ENCODE peak calls at places on chromosomes 11 and 22, in five cellular contexts. M, S, N, Q and I are unnamed samples.

GRCh38 chr11:127531167-127531566 is 530.6 kb upstream of the KIRREL3 start:
- DNase-seq in M (no peak), S (no peak), N (no peak), Q (no peak), I (no peak)

GRCh38 chr22:23772315-23773246 is at the start of gene MMP11:
- DNase-seq in M (no peak), S (peak), N (peak), Q (peak), I (peak)

GRCh38 chr11:93791493-93791892 is 7.4 kb downstream of the MED17 start:
- DNase-seq in M (no peak), S (no peak), N (no peak), Q (no peak), I (no peak)

GRCh38 chr11:11426226-11426915 is 73.3 kb upstream of the CSNK2A3 start:
- DNase-seq in M (no peak), S (peak), N (no peak), Q (no peak), I (no peak)

GRCh38 chr11:13008625-13009475 is at the start of gene RASSF10:
- DNase-seq in M (no peak), S (peak), N (no peak), Q (peak), I (no peak)

GRCh38 chr22:44753189-44754042 is 1.0 kb downstream of the ARHGAP8 start:
- DNase-seq in M (no peak), S (no peak), N (no peak), Q (no peak), I (no peak)

GRCh38 chr22:32904044-32904443 is 102.5 kb downstream of the TIMP3 start:
- DNase-seq in M (no peak), S (peak), N (no peak), Q (no peak), I (no peak)

GRCh38 chr11:24496728-24497396 is at the start of gene LUZP2:
- DNase-seq in M (no peak), S (peak), N (no peak), Q (peak), I (no peak)

GRCh38 chr11:108606070-108606469 is 12.5 kb upstream of the EXPH5 start:
- DNase-seq in M (no peak), S (no peak), N (no peak), Q (no peak), I (no peak)

GRCh38 chr22:41801147-41801819 is 804 bp downstream of the CCDC134 start:
- DNase-seq in M (no peak), S (no peak), N (no peak), Q (no peak), I (no peak)

GRCh38 chr11:130473056-130473794 is 24.8 kb downstream of the ADAMTS15 start:
- DNase-seq in M (no peak), S (no peak), N (no peak), Q (no peak), I (no peak)

GRCh38 chr22:19497245-19497644 is 17.5 kb downstream of the CDC45 start:
- DNase-seq in M (peak), S (no peak), N (no peak), Q (no peak), I (no peak)

GRCh38 chr22:17875156-17875555 is 100.9 kb upstream of the BID start:
- DNase-seq in M (no peak), S (no peak), N (no peak), Q (no peak), I (no peak)

GRCh38 chr11:13207270-13207664 is 70.3 kb upstream of the BMAL1 start:
- DNase-seq in M (no peak), S (no peak), N (no peak), Q (no peak), I (no peak)

GRCh38 chr11:8335683-8336082 is 72.0 kb upstream of the LMO1 start:
- DNase-seq in M (no peak), S (no peak), N (no peak), Q (no peak), I (no peak)

GRCh38 chr11:73508243-73509176 is 89.4 kb downstream of the FAM168A start:
- DNase-seq in M (no peak), S (no peak), N (no peak), Q (no peak), I (no peak)

GRCh38 chr11:44964526-44965209 is 14.0 kb upstream of the TP53I11 start:
- DNase-seq in M (no peak), S (no peak), N (no peak), Q (peak), I (no peak)

GRCh38 chr11:40183073-40184064 is 1276.1 kb downstream of the LRRC4C start:
- DNase-seq in M (no peak), S (no peak), N (no peak), Q (no peak), I (no peak)

GRCh38 chr11:66937334-66937733 is 20.8 kb downstream of the PC start:
- DNase-seq in M (no peak), S (no peak), N (no peak), Q (no peak), I (no peak)

GRCh38 chr11:68327586-68328370 is 15.4 kb downstream of the LRP5 start:
- DNase-seq in M (no peak), S (no peak), N (no peak), Q (no peak), I (no peak)

GRCh38 chr11:32821517-32821916 is 8.2 kb upstream of the PRRG4 start:
- DNase-seq in M (no peak), S (no peak), N (peak), Q (no peak), I (no peak)

GRCh38 chr22:41596776-41597634 is 7.4 kb upstream of the PMM1 start:
- DNase-seq in M (no peak), S (peak), N (peak), Q (peak), I (no peak)

GRCh38 chr22:22921575-22921974 is 34.0 kb downstream of the IGLL5 start:
- DNase-seq in M (no peak), S (no peak), N (no peak), Q (no peak), I (no peak)

GRCh38 chr11:64802370-64803162 is 448 bp downstream of the MAP4K2 start:
- DNase-seq in M (no peak), S (no peak), N (peak), Q (no peak), I (peak)

GRCh38 chr11:71154406-71154805 is 98.0 kb downstream of the SHANK2 start:
- DNase-seq in M (no peak), S (no peak), N (no peak), Q (no peak), I (no peak)

GRCh38 chr11:420054-420910 is 5.5 kb upstream of the SIGIRR start:
- DNase-seq in M (no peak), S (no peak), N (no peak), Q (peak), I (peak)
- TF ChIP-seq CTCF in M (no peak), S (no peak), N (no peak), Q (no peak), I (no peak)

GRCh38 chr11:101428918-101429317 is 154.9 kb downstream of the TRPC6 start:
- DNase-seq in M (no peak), S (no peak), N (no peak), Q (no peak), I (no peak)
- TF ChIP-seq CTCF in M (peak), S (no peak), N (peak), Q (peak), I (no peak)

GRCh38 chr22:27573992-27574391 is 227.6 kb downstream of the MN1 start:
- DNase-seq in M (no peak), S (no peak), N (no peak), Q (no peak), I (no peak)
- TF ChIP-seq CTCF in M (no peak), S (no peak), N (no peak), Q (no peak), I (no peak)

GRCh38 chr11:2400069-2400760 is at the start of gene TSSC4:
- DNase-seq in M (peak), S (peak), N (peak), Q (peak), I (peak)

GRCh38 chr11:2402106-2402505 is 1.6 kb downstream of the TSSC4 start:
- DNase-seq in M (no peak), S (no peak), N (no peak), Q (no peak), I (no peak)

GRCh38 chr11:2402890-2403645 is 2.5 kb downstream of the TSSC4 start:
- DNase-seq in M (no peak), S (no peak), N (no peak), Q (no peak), I (no peak)

GRCh38 chr11:2400761-2401435 is 348 bp downstream of the TSSC4 start:
- DNase-seq in M (no peak), S (no peak), N (no peak), Q (no peak), I (no peak)

DNA sequence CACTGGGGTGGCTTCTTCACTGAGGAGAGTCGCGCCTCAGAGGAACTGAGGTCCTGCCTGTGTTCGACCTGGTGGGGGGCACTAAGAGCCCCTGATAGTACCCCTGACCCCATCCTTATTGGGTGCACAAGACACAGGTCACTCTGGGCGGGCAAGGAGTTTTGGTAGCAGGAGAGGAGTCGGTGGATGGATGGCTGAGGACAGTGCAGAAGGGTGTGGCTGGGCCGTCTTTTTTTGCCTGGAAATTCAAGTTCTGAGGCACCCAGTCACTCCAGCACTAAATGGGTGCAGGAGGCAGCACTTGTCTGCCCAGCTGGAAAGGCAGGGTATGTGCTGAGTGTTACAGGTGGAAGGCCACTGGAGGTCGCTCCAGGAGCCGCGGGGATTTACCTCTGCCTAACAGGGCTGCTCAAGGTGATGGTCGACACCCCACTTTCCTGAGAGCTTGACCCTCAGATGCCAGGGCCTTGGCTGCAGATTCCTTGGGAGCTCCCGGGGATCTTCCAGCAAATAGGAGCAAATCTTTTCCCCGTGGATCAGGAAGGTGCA is 960 bp downstream of the TSSC4 start:
- DNase-seq in M (no peak), S (no peak), N (no peak), Q (no peak), I (no peak)
- TF ChIP-seq CTCF in M (no peak), S (no peak), N (peak), Q (no peak), I (no peak)

GRCh38 chr11:123798079-123798478 is 8.1 kb downstream of the OR6M1 start:
- DNase-seq in M (no peak), S (no peak), N (no peak), Q (no peak), I (no peak)
- TF ChIP-seq CTCF in M (no peak), S (no peak), N (no peak), Q (no peak), I (no peak)

GRCh38 chr11:20634044-20634443 is 34.6 kb downstream of the SLC6A5 start:
- DNase-seq in M (no peak), S (no peak), N (no peak), Q (no peak), I (no peak)
- TF ChIP-seq CTCF in M (no peak), S (no peak), N (peak), Q (no peak), I (no peak)